ENCODE peak calls at places on chromosomes 3 and 15, in four cellular contexts. N is HCT116, Y is HepG2, A is K562. P is an unnamed sample.
A peak's percentile ranks its signal among the peaks of the same experiment; 100 is the strongest.

GRCh38 chr3:133475245-133476010 is 75.6 kb downstream of the BFSP2 start:
- DNase-seq in Y (no peak), N (no peak), A (no peak), P (no peak)

GRCh38 chr3:131081224-131081623 is 54.5 kb downstream of the NEK11 start:
- DNase-seq in A (no peak), Y (no peak), N (no peak), P (no peak)

GRCh38 chr3:11651900-11652299 is 8.2 kb upstream of the VGLL4 start:
- DNase-seq in N (peak; percentile 21), A (no peak), Y (peak; percentile 29), P (no peak)

GRCh38 chr3:139251529-139251928 is 92.3 kb upstream of the MRPS22 start:
- DNase-seq in A (no peak), N (no peak), Y (peak; percentile 21), P (no peak)

GRCh38 chr15:85636351-85636750 is 158.4 kb downstream of the KLHL25 start:
- DNase-seq in N (no peak), Y (no peak), A (no peak), P (no peak)

GRCh38 chr3:72369681-72370080 is 478.6 kb downstream of the SHQ1 start:
- DNase-seq in Y (no peak), N (no peak), A (no peak), P (no peak)

GRCh38 chr3:157087398-157088132 is 72.4 kb downstream of the CCNL1 start:
- DNase-seq in N (peak; percentile 23), A (no peak), Y (no peak), P (no peak)

GRCh38 chr3:177447938-177448337 is 250.7 kb upstream of the TBL1XR1 start:
- DNase-seq in N (peak; percentile 21), Y (no peak), A (no peak), P (no peak)

GRCh38 chr3:23797490-23797889 is 8.3 kb upstream of the UBE2E1 start:
- DNase-seq in N (no peak), Y (no peak), A (no peak), P (no peak)

GRCh38 chr3:130709671-130710070 is 37.0 kb downstream of the PIK3R4 start:
- DNase-seq in A (no peak), N (no peak), Y (no peak), P (no peak)

GRCh38 chr3:15649341-15649740 is 47.8 kb downstream of the BTD start:
- DNase-seq in N (no peak), Y (no peak), A (no peak), P (no peak)

GRCh38 chr3:15653326-15653725 is 51.8 kb downstream of the BTD start:
- DNase-seq in Y (no peak), N (no peak), A (no peak), P (no peak)

GRCh38 chr3:15654096-15654495 is 52.6 kb downstream of the BTD start:
- DNase-seq in Y (no peak), A (no peak), N (no peak), P (no peak)

GRCh38 chr3:15649831-15650230 is 48.3 kb downstream of the BTD start:
- DNase-seq in A (no peak), N (no peak), Y (no peak), P (no peak)

GRCh38 chr3:15651396-15651795 is 49.9 kb downstream of the BTD start:
- DNase-seq in N (no peak), Y (no peak), A (no peak), P (no peak)
- TF ChIP-seq TCF7L2 in N (no peak), Y (no peak), A (no peak), P (no peak)

GRCh38 chr3:151394611-151395010 is 10.1 kb upstream of the P2RY12 start:
- DNase-seq in Y (no peak), N (no peak), A (no peak), P (no peak)
- H3K4me1 ChIP-seq in Y (no peaks in the 10 kb centered on the region), N (no peaks in the 10 kb centered on the region), A (no peaks in the 10 kb centered on the region), P (no peaks in the 10 kb centered on the region)

GRCh38 chr15:79674124-79674465 is 222.7 kb downstream of the MTHFS start:
- DNase-seq in N (no peak), A (no peak), Y (no peak), P (no peak)
- H3K36me3 ChIP-seq in N (no peaks in the 10 kb centered on the region), A (no peaks in the 10 kb centered on the region), Y (no peaks in the 10 kb centered on the region), P (no peaks in the 10 kb centered on the region)

GRCh38 chr3:66210687-66211295 is 10.0 kb upstream of the SLC25A26 start:
- DNase-seq in Y (no peak), N (no peak), A (no peak), P (no peak)

GRCh38 chr3:66215106-66215505 is 5.7 kb upstream of the SLC25A26 start:
- DNase-seq in Y (peak; percentile 59), N (no peak), A (no peak), P (no peak)

GRCh38 chr3:66208189-66208588 is 12.6 kb upstream of the SLC25A26 start:
- DNase-seq in N (no peak), Y (no peak), A (no peak), P (no peak)

GRCh38 chr3:66206806-66207205 is 14.0 kb upstream of the SLC25A26 start:
- DNase-seq in A (no peak), Y (no peak), N (no peak), P (no peak)

GRCh38 chr3:66211779-66212178 is 9.0 kb upstream of the SLC25A26 start:
- DNase-seq in N (no peak), A (no peak), Y (no peak), P (no peak)
- TF ChIP-seq TCF7L2 in N (no peak), A (no peak), Y (no peak), P (no peak)